ENCODE peak calls at places on chromosomes 2 and 18, in five cellular contexts. Z is uterus, L is foreskin fibroblast, G is aorta, S is lung. K is an unnamed sample.

GRCh38 chr18:57923606-57924005 is 120.4 kb upstream of the NEDD4L start:
- DNase-seq in Z (no peak), L (no peak), G (no peak), S (no peak), K (no peak)

GRCh38 chr2:8392098-8392844 is 289.6 kb upstream of the ID2 start:
- DNase-seq in Z (no peak), L (no peak), G (no peak), S (no peak), K (no peak)

GRCh38 chr2:59177748-59178147 is 936.6 kb upstream of the FANCL start:
- DNase-seq in Z (no peak), L (no peak), G (no peak), S (no peak), K (no peak)

GRCh38 chr2:128280901-128281321 is 37.8 kb downstream of the HS6ST1 start:
- DNase-seq in Z (no peak), L (peak; percentile 34), G (peak; percentile 81), S (no peak), K (no peak)

GRCh38 chr2:207385903-207386302 is 143.9 kb upstream of the CREB1 start:
- DNase-seq in Z (no peak), L (peak; percentile 81), G (no peak), S (no peak), K (peak; percentile 59)

GRCh38 chr2:100230754-100231153 is 88.4 kb upstream of the AFF3 start:
- DNase-seq in Z (no peak), L (no peak), G (no peak), S (no peak), K (no peak)

GRCh38 chr2:151305129-151305691 is 15.7 kb upstream of the NMI start:
- DNase-seq in Z (no peak), L (no peak), G (no peak), S (no peak), K (no peak)

GRCh38 chr2:111029135-111029927 is 91.4 kb upstream of the BCL2L11 start:
- DNase-seq in Z (no peak), L (no peak), G (no peak), S (peak; percentile 51), K (no peak)

GRCh38 chr2:119218478-119219064 is 5.1 kb upstream of the STEAP3 start:
- DNase-seq in Z (no peak), L (peak; percentile 80), G (no peak), S (peak; percentile 53), K (peak; percentile 54)

GRCh38 chr2:121340926-121341325 is 55.9 kb upstream of the TFCP2L1 start:
- DNase-seq in Z (no peak), L (no peak), G (no peak), S (no peak), K (no peak)

GRCh38 chr2:38443021-38443541 is 66.0 kb upstream of the ATL2 start:
- DNase-seq in Z (peak; percentile 55), L (no peak), G (no peak), S (no peak), K (no peak)

GRCh38 chr2:173647681-173648350 is 293.1 kb downstream of the CDCA7 start:
- DNase-seq in Z (no peak), L (peak; percentile 87), G (no peak), S (peak; percentile 51), K (peak; percentile 41)

GRCh38 chr2:68739261-68740183 is 4.9 kb downstream of the ARHGAP25 start:
- DNase-seq in Z (no peak), L (no peak), G (no peak), S (no peak), K (no peak)

GRCh38 chr18:46301571-46301970 is 197.4 kb downstream of the HAUS1 start:
- DNase-seq in Z (no peak), L (no peak), G (no peak), S (no peak), K (no peak)

GRCh38 chr2:160205511-160205910 is 5.4 kb upstream of the ITGB6 start:
- DNase-seq in Z (no peak), L (peak; percentile 96), G (peak; percentile 81), S (peak; percentile 81), K (peak; percentile 81)

GRCh38 chr2:145751634-145752033 is 1231.7 kb upstream of the ZEB2 start:
- DNase-seq in Z (no peak), L (peak; percentile 78), G (peak; percentile 34), S (no peak), K (peak; percentile 75)

GRCh38 chr2:157830696-157831570 is 45.2 kb downstream of the ACVR1 start:
- DNase-seq in Z (no peak), L (peak; percentile 94), G (no peak), S (no peak), K (peak; percentile 87)

GRCh38 chr18:45771587-45771986 is 47.6 kb downstream of the SLC14A1 start:
- DNase-seq in Z (no peak), L (peak; percentile 31), G (peak; percentile 81), S (no peak), K (no peak)

GRCh38 chr18:42426496-42427015 is 471.5 kb downstream of the PIK3C3 start:
- DNase-seq in Z (no peak), L (no peak), G (no peak), S (no peak), K (no peak)

GRCh38 chr2:28484835-28485234 is 11.0 kb upstream of the PLB1 start:
- DNase-seq in Z (no peak), L (no peak), G (no peak), S (no peak), K (no peak)

GRCh38 chr2:156429211-156429610 is 7.0 kb upstream of the GPD2 start:
- DNase-seq in Z (no peak), L (peak; percentile 22), G (no peak), S (no peak), K (no peak)

GRCh38 chr2:129014432-129014831 is 695.8 kb upstream of the HS6ST1 start:
- DNase-seq in Z (no peak), L (no peak), G (no peak), S (no peak), K (no peak)

GRCh38 chr18:58860747-58861224 is 3.9 kb upstream of the ZNF532 start:
- DNase-seq in Z (no peak), L (peak; percentile 57), G (no peak), S (no peak), K (no peak)

GRCh38 chr2:185567940-185568339 is 170.7 kb upstream of the FSIP2 start:
- DNase-seq in Z (no peak), L (no peak), G (no peak), S (no peak), K (no peak)

GRCh38 chr2:226190479-226191252 is 609.0 kb downstream of the IRS1 start:
- DNase-seq in Z (no peak), L (peak; percentile 72), G (no peak), S (no peak), K (peak; percentile 83)

GRCh38 chr2:31258351-31258750 is 24.4 kb downstream of the EHD3 start:
- DNase-seq in Z (no peak), L (no peak), G (no peak), S (no peak), K (no peak)

GRCh38 chr2:29347774-29348465 is 232.7 kb downstream of the CLIP4 start:
- DNase-seq in Z (no peak), L (no peak), G (no peak), S (no peak), K (no peak)

GRCh38 chr18:44922968-44923367 is 242.3 kb downstream of the SETBP1 start:
- DNase-seq in Z (no peak), L (peak; percentile 67), G (no peak), S (no peak), K (peak; percentile 32)

GRCh38 chr2:219426534-219427136 is 8.0 kb upstream of the SPEG start:
- DNase-seq in Z (no peak), L (no peak), G (no peak), S (no peak), K (no peak)

GRCh38 chr2:165815742-165816141 is 21.7 kb upstream of the GALNT3 start:
- DNase-seq in Z (no peak), L (no peak), G (no peak), S (no peak), K (no peak)
- H3K4me3 ChIP-seq in Z (no peak overlapping the region), L (no peak overlapping the region), G (no peak overlapping the region), S (no peak overlapping the region), K (no peak overlapping the region)

GRCh38 chr2:170696006-170696405 is 19.1 kb upstream of the SP5 start:
- DNase-seq in Z (no peak), L (no peak), G (no peak), S (no peak), K (peak; percentile 8)

GRCh38 chr2:170696948-170697347 is 18.2 kb upstream of the SP5 start:
- DNase-seq in Z (no peak), L (no peak), G (no peak), S (no peak), K (no peak)

GRCh38 chr2:170694316-170694715 is 20.8 kb upstream of the SP5 start:
- DNase-seq in Z (no peak), L (no peak), G (no peak), S (no peak), K (no peak)

GRCh38 chr2:170690671-170691070 is 24.5 kb upstream of the SP5 start:
- DNase-seq in Z (no peak), L (no peak), G (no peak), S (no peak), K (no peak)

GRCh38 chr2:170695546-170695925 is 19.6 kb upstream of the SP5 start:
- DNase-seq in Z (no peak), L (no peak), G (no peak), S (no peak), K (no peak)
- H3K4me3 ChIP-seq in Z (no peak overlapping the region), L (no peak overlapping the region), G (no peak overlapping the region), S (no peak overlapping the region), K (no peak overlapping the region)

GRCh38 chr2:21043744-21044532 is at the start of gene APOB:
- DNase-seq in Z (no peak), L (no peak), G (peak; percentile 54), S (no peak), K (no peak)

GRCh38 chr2:21042708-21042957 is 1.2 kb downstream of the APOB start:
- DNase-seq in Z (no peak), L (no peak), G (no peak), S (no peak), K (no peak)

GRCh38 chr2:21044694-21045371 is 960 bp upstream of the APOB start:
- DNase-seq in Z (no peak), L (no peak), G (no peak), S (no peak), K (no peak)

GRCh38 chr2:21041943-21042707 is 1.7 kb downstream of the APOB start:
- DNase-seq in Z (no peak), L (peak; percentile 50), G (no peak), S (no peak), K (no peak)

DNA sequence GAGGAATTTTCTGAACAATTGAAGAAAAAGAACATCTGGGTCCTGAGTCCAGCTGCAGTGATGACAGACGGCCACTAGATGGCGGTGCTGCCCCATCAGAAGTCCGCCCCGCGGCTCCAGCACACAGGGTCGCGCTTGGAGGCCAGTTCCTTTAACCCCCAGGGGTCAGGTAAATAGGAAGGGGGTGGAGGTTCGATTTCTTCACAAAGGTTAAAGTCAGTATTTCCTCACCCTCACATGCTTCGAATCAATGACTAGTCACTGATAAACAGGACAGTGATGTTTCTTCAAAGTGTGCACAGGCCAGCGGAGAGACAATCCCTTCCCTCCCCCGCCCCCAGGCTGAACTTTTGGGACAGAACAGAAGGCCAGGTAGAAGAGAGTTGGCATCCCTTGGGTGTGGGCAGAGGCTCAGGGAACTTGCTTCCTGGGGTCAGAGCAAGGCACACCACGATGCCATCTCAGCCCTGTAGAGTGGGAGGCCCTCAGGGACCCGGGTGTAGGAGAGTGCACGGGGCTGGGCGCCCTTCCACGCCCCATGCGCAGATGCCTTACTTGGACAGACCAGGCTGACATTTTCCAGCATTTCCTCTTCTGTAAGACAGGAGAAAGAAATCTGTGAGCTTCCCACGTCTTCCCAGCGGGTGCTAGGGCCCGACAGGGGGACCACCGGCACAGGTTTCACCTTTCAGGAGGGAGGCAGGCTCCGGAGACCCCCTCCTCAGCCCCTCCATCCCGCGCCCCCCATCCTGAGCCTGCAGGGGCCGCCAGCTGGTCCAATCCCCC is 722 bp downstream of the APOB start:
- DNase-seq in Z (peak; percentile 67), L (peak; percentile 73), G (peak; percentile 70), S (peak; percentile 58), K (no peak)
- H3K4me3 ChIP-seq in Z (no peak overlapping the region), L (no peak overlapping the region), G (no peak overlapping the region), S (no peak overlapping the region), K (no peak overlapping the region)

GRCh38 chr18:79496237-79496977 is 100.7 kb downstream of the NFATC1 start:
- DNase-seq in Z (peak; percentile 27), L (no peak), G (peak; percentile 36), S (no peak), K (no peak)
- H3K4me3 ChIP-seq in Z (no peak overlapping the region), L (no peak overlapping the region), G (no peak overlapping the region), S (no peak overlapping the region), K (no peak overlapping the region)

K was measured in skeletal muscle cell.